ENCODE peak calls at places on chromosomes 12 and 14, in ten cellular contexts. Q, S, B, X, D, M, N, V, F and G are unnamed samples.

GRCh38 chr12:54216580-54217308 is 28.0 kb upstream of the SMUG1 start:
- DNase-seq in Q (peak), S (peak), B (no peak), X (peak), D (peak), M (peak), N (peak), V (no peak), F (peak), G (no peak)

GRCh38 chr14:25756880-25757279 is 706.9 kb upstream of the STXBP6 start:
- DNase-seq in Q (no peak), S (no peak), B (no peak), X (no peak), D (no peak), M (no peak), N (no peak), V (no peak), F (no peak), G (no peak)

GRCh38 chr14:102565331-102565887 is 27.0 kb upstream of the RCOR1 start:
- DNase-seq in Q (no peak), S (no peak), B (no peak), X (peak), D (no peak), M (no peak), N (no peak), V (no peak), F (no peak), G (no peak)

GRCh38 chr14:55097894-55098560 is 31.0 kb upstream of the LGALS3 start:
- DNase-seq in Q (no peak), S (no peak), B (no peak), X (peak), D (peak), M (no peak), N (peak), V (no peak), F (no peak), G (no peak)

GRCh38 chr12:108724054-108724889 is 7.0 kb downstream of the CORO1C start:
- DNase-seq in Q (no peak), S (no peak), B (no peak), X (peak), D (no peak), M (no peak), N (no peak), V (no peak), F (peak), G (no peak)

GRCh38 chr12:26723379-26724308 is 109.3 kb downstream of the ITPR2 start:
- DNase-seq in Q (peak), S (no peak), B (no peak), X (peak), D (no peak), M (no peak), N (no peak), V (no peak), F (no peak), G (no peak)

GRCh38 chr14:99706121-99706900 is 22.2 kb downstream of the CYP46A1 start:
- DNase-seq in Q (no peak), S (no peak), B (peak), X (no peak), D (no peak), M (no peak), N (no peak), V (no peak), F (no peak), G (no peak)

GRCh38 chr12:90653051-90653450 is 301.9 kb downstream of the CCER1 start:
- DNase-seq in Q (no peak), S (no peak), B (no peak), X (no peak), D (no peak), M (no peak), N (no peak), V (peak), F (no peak), G (no peak)

GRCh38 chr14:100868621-100869370 is 34.7 kb downstream of the RTL1 start:
- DNase-seq in Q (no peak), S (no peak), B (no peak), X (no peak), D (peak), M (no peak), N (no peak), V (no peak), F (no peak), G (no peak)

GRCh38 chr14:102717211-102717610 is 60.0 kb upstream of the TRAF3 start:
- DNase-seq in Q (no peak), S (no peak), B (peak), X (no peak), D (no peak), M (no peak), N (no peak), V (no peak), F (no peak), G (no peak)

GRCh38 chr14:103066399-103066798 is 9.1 kb upstream of the CDC42BPB start:
- DNase-seq in Q (no peak), S (no peak), B (no peak), X (peak), D (no peak), M (no peak), N (no peak), V (no peak), F (peak), G (no peak)

GRCh38 chr12:55722948-55723347 is 2.8 kb downstream of the RDH5 start:
- DNase-seq in Q (no peak), S (no peak), B (no peak), X (no peak), D (no peak), M (no peak), N (no peak), V (no peak), F (no peak), G (no peak)

GRCh38 chr12:55724940-55725309 is 3.9 kb downstream of the CD63 start:
- DNase-seq in Q (no peak), S (no peak), B (no peak), X (no peak), D (no peak), M (no peak), N (no peak), V (no peak), F (no peak), G (no peak)

GRCh38 chr12:55725556-55725955 is 3.3 kb downstream of the CD63 start:
- DNase-seq in Q (no peak), S (no peak), B (no peak), X (no peak), D (no peak), M (no peak), N (no peak), V (no peak), F (no peak), G (no peak)

GRCh38 chr12:55723516-55724225 is 3.5 kb downstream of the RDH5 start:
- DNase-seq in Q (no peak), S (no peak), B (no peak), X (no peak), D (no peak), M (no peak), N (no peak), V (no peak), F (no peak), G (no peak)

GRCh38 chr12:55724226-55724939 is 4.2 kb downstream of the RDH5 start:
- DNase-seq in Q (peak), S (no peak), B (no peak), X (peak), D (peak), M (no peak), N (peak), V (no peak), F (peak), G (no peak)
- TF ChIP-seq CTCF in Q (no peak), S (peak), B (peak), X (peak), D (peak), M (peak), N (peak), V (peak), F (peak), G (peak)

GRCh38 chr12:120181991-120182631 is 12.4 kb downstream of the GCN1 start:
- DNase-seq in Q (no peak), S (no peak), B (no peak), X (peak), D (no peak), M (no peak), N (no peak), V (no peak), F (peak), G (no peak)
- TF ChIP-seq CTCF in Q (no peak), S (peak), B (no peak), X (peak), D (no peak), M (no peak), N (no peak), V (no peak), F (no peak), G (no peak)

GRCh38 chr12:67943295-67943892 is 45.9 kb upstream of the IFNG-AS1 start:
- DNase-seq in Q (peak), S (no peak), B (peak), X (peak), D (no peak), M (peak), N (peak), V (peak), F (peak), G (no peak)
- TF ChIP-seq CTCF in Q (peak), S (peak), B (peak), X (peak), D (peak), M (peak), N (peak), V (peak), F (peak), G (peak)

GRCh38 chr12:12562585-12563245 is at the start of gene DUSP16:
- DNase-seq in Q (peak), S (peak), B (peak), X (peak), D (peak), M (peak), N (peak), V (peak), F (peak), G (peak)
- TF ChIP-seq CTCF in Q (peak), S (peak), B (peak), X (no peak), D (peak), M (no peak), N (no peak), V (no peak), F (no peak), G (no peak)

GRCh38 chr12:53071591-53072551 is 7.3 kb downstream of the SPRYD3 start:
- DNase-seq in Q (no peak), S (no peak), B (no peak), X (peak), D (no peak), M (no peak), N (no peak), V (no peak), F (no peak), G (peak)
- TF ChIP-seq CTCF in Q (no peak), S (no peak), B (peak), X (no peak), D (no peak), M (no peak), N (no peak), V (peak), F (no peak), G (no peak)

DNA sequence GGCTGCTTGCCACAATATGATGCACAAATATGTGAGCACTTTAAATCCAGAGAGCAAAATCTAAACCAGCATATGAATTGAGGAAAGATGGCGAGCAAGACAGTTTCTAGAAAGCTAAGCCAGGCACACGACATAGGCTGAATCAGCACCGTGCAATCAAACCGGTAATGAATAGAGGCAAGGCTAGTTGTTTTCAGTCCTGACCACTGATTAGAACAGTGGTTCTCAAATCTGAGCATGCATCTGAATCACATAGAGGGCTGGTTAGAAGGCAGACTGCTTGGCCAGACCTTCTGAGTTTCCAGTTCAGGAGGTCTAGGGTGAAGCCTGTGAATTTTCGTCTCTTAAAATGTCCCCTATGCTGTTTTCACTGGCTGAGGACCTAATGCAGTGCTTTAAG is 60.6 kb downstream of the PLCZ1 start:
- DNase-seq in Q (no peak), S (no peak), B (no peak), X (no peak), D (no peak), M (no peak), N (no peak), V (no peak), F (no peak), G (no peak)
- TF ChIP-seq CTCF in Q (no peak), S (no peak), B (no peak), X (no peak), D (no peak), M (no peak), N (no peak), V (no peak), F (no peak), G (no peak)

GRCh38 chr12:9241301-9241700 is 33.1 kb upstream of the PZP start:
- DNase-seq in Q (no peak), S (no peak), B (no peak), X (no peak), D (no peak), M (no peak), N (no peak), V (no peak), F (no peak), G (no peak)
- TF ChIP-seq CTCF in Q (no peak), S (no peak), B (no peak), X (no peak), D (no peak), M (no peak), N (no peak), V (no peak), F (no peak), G (no peak)

GRCh38 chr12:94148841-94149780 is 734 bp downstream of the PLXNC1 start:
- DNase-seq in Q (no peak), S (peak), B (no peak), X (no peak), D (peak), M (peak), N (peak), V (no peak), F (no peak), G (no peak)

GRCh38 chr12:94149781-94150482 is 1.6 kb downstream of the PLXNC1 start:
- DNase-seq in Q (no peak), S (peak), B (no peak), X (no peak), D (peak), M (no peak), N (no peak), V (no peak), F (no peak), G (no peak)

GRCh38 chr12:94151577-94151976 is 3.2 kb downstream of the PLXNC1 start:
- DNase-seq in Q (no peak), S (no peak), B (no peak), X (no peak), D (no peak), M (no peak), N (no peak), V (no peak), F (no peak), G (no peak)

GRCh38 chr12:94152292-94153083 is 4.1 kb downstream of the PLXNC1 start:
- DNase-seq in Q (no peak), S (no peak), B (no peak), X (no peak), D (no peak), M (no peak), N (no peak), V (no peak), F (no peak), G (no peak)

DNA sequence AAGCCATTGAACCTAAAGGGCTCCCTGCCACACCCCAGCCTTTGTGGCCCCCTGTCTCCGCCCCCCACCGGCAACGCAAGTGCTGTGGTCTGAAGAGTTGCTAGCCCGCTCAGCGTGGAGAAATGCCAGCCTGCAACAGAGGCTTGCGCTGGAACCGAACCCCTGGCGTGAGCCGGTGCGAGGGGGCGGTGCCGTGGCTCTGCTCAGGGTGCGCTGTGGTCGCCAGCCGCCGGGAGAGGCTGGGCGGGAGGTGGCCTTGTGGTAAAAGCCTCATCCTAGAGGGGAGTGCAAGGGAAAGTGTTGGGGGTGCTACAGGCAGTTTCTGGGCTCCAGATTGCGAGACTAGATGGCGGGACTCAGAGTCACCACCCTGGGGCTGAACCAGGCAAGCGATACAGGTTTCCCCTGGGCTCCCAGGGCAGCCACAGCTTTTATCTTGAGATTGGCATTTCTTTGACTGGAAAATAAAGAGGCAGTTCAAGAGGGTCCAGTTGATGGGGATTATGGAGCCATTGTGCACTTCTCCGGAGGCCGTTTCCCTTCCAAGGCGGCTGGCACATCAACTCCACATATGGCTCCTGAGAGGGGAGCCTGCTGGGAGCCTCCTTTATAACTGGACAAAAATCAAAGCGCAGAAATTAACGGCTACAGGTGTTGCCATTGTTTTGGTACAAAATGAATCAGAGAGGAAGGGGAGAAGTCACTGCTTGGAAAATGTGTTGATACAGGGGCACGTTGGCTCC is 2.3 kb downstream of the PLXNC1 start:
- DNase-seq in Q (no peak), S (no peak), B (no peak), X (no peak), D (no peak), M (peak), N (peak), V (no peak), F (no peak), G (no peak)
- TF ChIP-seq CTCF in Q (no peak), S (no peak), B (no peak), X (no peak), D (no peak), M (no peak), N (no peak), V (no peak), F (no peak), G (no peak)

GRCh38 chr12:7017870-7018349 is 366 bp downstream of the LPCAT3 start:
- DNase-seq in Q (peak), S (no peak), B (no peak), X (no peak), D (no peak), M (no peak), N (no peak), V (no peak), F (no peak), G (no peak)
- TF ChIP-seq CTCF in Q (no peak), S (no peak), B (no peak), X (no peak), D (no peak), M (no peak), N (no peak), V (no peak), F (no peak), G (no peak)

GRCh38 chr14:105993814-105994213 is 467.4 kb downstream of the TMEM121 start:
- DNase-seq in Q (no peak), S (no peak), B (no peak), X (no peak), D (no peak), M (no peak), N (peak), V (no peak), F (no peak), G (no peak)

GRCh38 chr14:105999361-106000028 is 473.1 kb downstream of the TMEM121 start:
- DNase-seq in Q (no peak), S (no peak), B (no peak), X (peak), D (peak), M (peak), N (peak), V (no peak), F (no peak), G (no peak)
- TF ChIP-seq CTCF in Q (peak), S (peak), B (no peak), X (no peak), D (peak), M (peak), N (peak), V (peak), F (peak), G (no peak)